ENCODE peak calls at places on chromosomes 7 and 10, in four cellular contexts. O, H, P and Y are unnamed samples.

GRCh38 chr7:159031135-159031701 is 113.4 kb downstream of the VIPR2 start:
- DNase-seq in H (no peak), O (no peak), P (no peak), Y (no peak)

GRCh38 chr7:53121374-53121773 is 85.9 kb downstream of the POM121L12 start:
- DNase-seq in H (no peak), P (no peak), O (no peak), Y (no peak)

GRCh38 chr7:44574286-44574872 is 671 bp upstream of the DDX56 start:
- DNase-seq in O (no peak), P (no peak), H (no peak), Y (no peak)

GRCh38 chr10:28892818-28893547 is 215.7 kb downstream of the BAMBI start:
- DNase-seq in O (no peak), P (no peak), H (no peak), Y (no peak)

GRCh38 chr7:155861480-155861868 is 49.2 kb upstream of the SHH start:
- DNase-seq in P (no peak), O (no peak), H (no peak), Y (no peak)

GRCh38 chr10:90125406-90125805 is 424.0 kb downstream of the KIF20B start:
- DNase-seq in H (no peak), O (no peak), P (no peak), Y (no peak)

GRCh38 chr7:117741962-117742361 is 131.3 kb downstream of the CTTNBP2 start:
- DNase-seq in H (no peak), P (no peak), O (no peak), Y (no peak)

GRCh38 chr10:89615824-89616223 is 29.2 kb downstream of the PANK1 start:
- DNase-seq in P (peak; percentile 23), H (no peak), O (no peak), Y (no peak)

GRCh38 chr7:47827321-47827720 is 120.9 kb downstream of the PKD1L1 start:
- DNase-seq in H (no peak), O (no peak), P (no peak), Y (no peak)

GRCh38 chr10:1418031-1418550 is 319.2 kb downstream of the ADARB2 start:
- DNase-seq in P (no peak), O (no peak), H (no peak), Y (no peak)

GRCh38 chr10:1420663-1421362 is 316.5 kb downstream of the ADARB2 start:
- DNase-seq in O (no peak), H (peak; percentile 84), P (peak; percentile 51), Y (peak; percentile 60)

GRCh38 chr10:1422275-1422674 is 315.1 kb downstream of the ADARB2 start:
- DNase-seq in H (no peak), P (no peak), O (no peak), Y (no peak)

GRCh38 chr10:1417574-1417973 is 319.8 kb downstream of the ADARB2 start:
- DNase-seq in H (no peak), O (no peak), P (no peak), Y (no peak)

DNA sequence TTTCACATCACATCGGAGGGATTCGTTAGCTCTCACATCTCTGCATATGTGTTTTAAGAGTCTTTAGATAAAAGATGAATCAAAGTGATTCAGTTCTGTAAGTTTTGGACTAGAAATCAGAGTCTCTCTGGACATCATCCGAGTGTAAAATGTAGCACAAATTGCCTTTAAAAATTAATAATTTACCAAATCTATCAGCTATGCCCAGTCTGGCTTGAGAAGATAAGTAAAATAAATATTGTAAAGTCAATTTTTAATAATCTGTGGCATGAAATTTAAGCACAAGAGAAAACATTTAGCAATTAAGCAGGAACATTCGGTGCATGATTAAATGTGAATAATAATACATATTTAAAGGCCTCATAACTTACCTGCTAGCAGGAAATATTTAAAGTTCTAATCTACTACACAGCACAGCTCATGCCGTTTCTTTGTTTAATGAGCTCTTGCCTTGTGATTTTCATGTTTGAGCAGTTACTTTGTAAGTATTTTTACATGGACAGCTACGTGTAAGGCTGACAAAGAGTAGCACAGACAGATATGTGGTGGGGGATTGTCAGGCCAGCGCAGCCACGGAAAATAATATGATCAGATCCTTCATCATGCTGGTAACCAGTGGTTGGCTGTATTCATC is 317.4 kb downstream of the ADARB2 start:
- DNase-seq in P (no peak), O (no peak), H (no peak), Y (no peak)
- TF ChIP-seq ZNF274 in P (no peak), O (no peak), H (no peak), Y (no peak)

GRCh38 chr7:33250421-33250827 is 121.1 kb downstream of the BBS9 start:
- DNase-seq in O (no peak), H (no peak), P (no peak), Y (no peak)
- TF ChIP-seq SUZ12 in O (no peak), H (no peak), P (no peak), Y (no peak)

DNA sequence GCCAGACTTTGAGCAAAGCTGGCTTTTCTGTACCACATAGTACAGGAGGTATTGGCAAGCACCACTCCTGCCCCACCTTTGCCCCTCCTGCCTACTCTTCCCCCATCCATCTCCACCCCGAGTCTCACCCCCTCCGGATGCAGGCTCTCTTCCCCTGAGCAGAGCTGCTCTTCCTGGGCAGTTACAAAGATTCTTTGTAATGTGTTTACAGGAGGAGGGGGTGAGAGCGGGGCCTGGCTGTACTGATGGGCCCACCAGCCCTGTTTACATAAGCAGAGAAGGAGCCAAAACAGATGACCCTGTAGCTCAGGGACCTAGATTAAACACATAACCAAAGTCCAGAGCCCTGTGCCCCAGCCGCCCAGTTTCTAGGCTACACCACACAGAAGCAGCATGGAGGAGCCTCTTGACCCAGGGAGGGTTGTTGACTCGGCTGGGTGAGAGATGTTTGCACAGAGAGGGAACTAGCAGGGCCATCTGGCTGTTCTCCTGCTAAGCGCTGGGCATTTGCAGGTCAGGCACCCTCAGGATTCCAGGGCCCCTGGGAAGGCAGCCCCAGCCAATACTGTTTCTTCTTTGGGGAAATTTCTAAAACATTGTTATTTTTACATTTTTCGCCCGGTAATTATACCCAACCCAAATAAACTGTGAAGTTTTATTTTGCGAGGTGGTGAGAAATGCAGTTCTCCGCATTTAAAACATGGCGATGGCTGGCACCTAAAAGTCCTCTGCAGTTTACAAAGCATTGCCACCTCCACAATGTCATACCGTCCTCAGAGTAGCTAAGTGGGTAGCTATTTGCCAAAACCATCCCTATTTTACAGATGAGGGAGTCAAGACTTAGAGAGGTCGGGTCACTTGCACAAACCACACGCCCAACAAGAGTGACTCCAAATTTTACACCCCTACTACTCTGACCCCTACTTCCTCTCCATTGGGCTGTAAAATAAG is 11.4 kb upstream of the ZKSCAN1 start:
- DNase-seq in H (no peak), O (no peak), P (peak; percentile 99), Y (peak; percentile 36)
- TF ChIP-seq ZNF274 in H (no peak), O (no peak), P (peak; percentile 72), Y (no peak)

GRCh38 chr7:140263277-140263676 is 86.5 kb upstream of the KDM7A start:
- DNase-seq in H (no peak), O (no peak), P (no peak), Y (no peak)

GRCh38 chr7:140267381-140268226 is 90.8 kb upstream of the KDM7A start:
- DNase-seq in O (no peak), H (no peak), P (no peak), Y (no peak)

GRCh38 chr7:140273417-140273816 is 96.6 kb upstream of the KDM7A start:
- DNase-seq in H (no peak), P (no peak), O (no peak), Y (no peak)

GRCh38 chr7:140269004-140269638 is 92.3 kb upstream of the KDM7A start:
- DNase-seq in H (no peak), O (no peak), P (no peak), Y (no peak)
- TF ChIP-seq SUZ12 in H (no peak), O (no peak), P (no peak), Y (no peak)

GRCh38 chr10:52257692-52258075 is 56.4 kb upstream of the DKK1 start:
- DNase-seq in P (no peak), H (no peak), O (no peak), Y (no peak)

GRCh38 chr10:52258791-52259427 is 55.2 kb upstream of the DKK1 start:
- DNase-seq in O (no peak), P (no peak), H (no peak), Y (no peak)

GRCh38 chr10:52261362-52261761 is 52.7 kb upstream of the DKK1 start:
- DNase-seq in P (no peak), H (no peak), O (no peak), Y (no peak)

GRCh38 chr10:52259428-52259812 is 54.7 kb upstream of the DKK1 start:
- DNase-seq in P (no peak), H (no peak), O (no peak), Y (no peak)

DNA sequence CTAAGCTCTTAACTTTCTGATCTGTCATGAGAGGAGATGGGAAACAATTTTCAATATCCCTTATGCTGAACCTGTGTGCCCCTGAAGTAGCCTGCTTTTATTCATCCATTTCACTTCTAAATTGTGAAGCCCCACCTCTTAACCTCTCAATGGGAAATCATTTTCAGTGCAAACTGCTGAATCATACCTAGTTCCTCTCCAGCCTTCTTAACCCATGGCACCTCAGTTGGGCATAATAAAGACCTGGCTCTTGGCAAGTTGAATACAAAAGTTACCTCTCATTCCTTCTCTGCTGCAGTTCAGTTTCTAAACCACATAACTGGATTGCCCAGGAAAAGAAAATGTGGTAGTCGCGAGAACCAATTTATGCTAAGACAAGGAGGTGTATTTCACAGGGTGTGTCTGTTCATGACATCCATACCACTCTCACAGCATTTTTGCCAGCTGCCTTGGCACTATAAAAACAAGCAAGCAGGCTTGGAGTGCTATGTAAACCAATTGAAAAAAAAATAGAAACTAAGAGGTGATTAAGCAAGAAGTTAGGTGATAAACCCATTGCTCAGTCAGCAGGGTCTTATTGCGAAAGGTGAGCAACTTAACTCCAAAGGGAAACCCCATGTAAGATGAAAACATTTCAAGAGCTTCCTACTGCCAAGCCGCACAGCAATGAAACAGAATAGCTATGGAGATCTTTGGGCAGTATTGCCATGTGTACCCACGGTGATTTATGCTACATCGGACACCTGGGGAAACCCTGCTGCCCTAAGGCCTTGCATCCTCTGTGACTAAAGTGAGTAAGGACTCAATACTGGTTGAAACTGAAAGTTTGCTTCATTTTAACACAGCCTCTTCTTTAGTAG is 57.0 kb upstream of the DKK1 start:
- DNase-seq in H (no peak), O (peak; percentile 64), P (no peak), Y (no peak)
- TF ChIP-seq ZNF274 in H (no peak), O (no peak), P (no peak), Y (no peak)

DNA sequence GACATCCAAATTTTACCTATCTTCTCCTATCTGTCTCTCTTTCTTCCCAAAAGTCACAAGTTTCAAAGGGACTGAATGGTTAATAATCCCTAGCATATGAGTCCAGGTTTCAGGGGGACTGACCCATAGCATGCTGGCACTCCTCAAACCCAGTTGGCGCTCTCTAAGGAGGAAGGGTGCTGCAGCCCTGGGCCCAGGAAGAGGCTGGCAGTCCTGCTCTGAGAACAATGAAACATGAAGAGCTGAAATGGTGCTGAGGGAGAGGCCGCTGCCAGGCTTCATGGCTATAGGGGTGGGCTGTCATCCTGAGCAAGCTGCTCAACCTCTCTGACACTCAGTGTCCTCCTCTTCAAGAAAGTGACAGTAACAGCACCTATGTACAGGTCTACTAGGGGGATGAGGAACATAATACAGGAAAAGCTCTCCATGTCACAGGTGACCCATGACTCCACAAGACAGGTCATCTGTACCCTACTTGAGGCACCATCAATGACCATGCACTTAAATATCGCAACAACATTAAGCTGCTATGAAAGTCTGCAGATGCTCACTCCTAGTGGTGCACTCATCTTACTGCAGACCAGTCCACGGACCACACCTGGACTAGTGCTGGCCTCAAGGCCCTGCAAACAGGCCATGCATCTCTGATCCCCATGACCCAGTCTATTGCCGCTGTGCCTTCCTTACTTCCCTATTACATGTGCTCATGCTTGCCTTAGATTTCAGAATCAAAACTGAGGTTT is 17.0 kb downstream of the COBL start:
- DNase-seq in H (no peak), P (no peak), O (no peak), Y (no peak)
- TF ChIP-seq SUZ12 in H (no peak), P (no peak), O (no peak), Y (no peak)